ENCODE peak calls at places on chromosomes 13 and 19, in four cellular contexts. F is right atrium auricular region, O is uterus, R is neural progenitor cell. M is an unnamed sample.

GRCh38 chr19:18049390-18049789 is 37.3 kb downstream of the IL12RB1 start:
- DNase-seq in F (peak; percentile 94), O (peak; percentile 73), R (no peak), M (no peak)

GRCh38 chr19:4295972-4296771 is 6.0 kb downstream of the TMIGD2 start:
- DNase-seq in F (no peak), O (no peak), R (no peak), M (no peak)

GRCh38 chr13:75181906-75182305 is 300.1 kb downstream of the TBC1D4 start:
- DNase-seq in F (no peak), O (no peak), R (no peak), M (no peak)

GRCh38 chr19:18847516-18848463 is 16.0 kb downstream of the UPF1 start:
- DNase-seq in F (peak; percentile 70), O (peak; percentile 67), R (no peak), M (no peak)

GRCh38 chr13:48574036-48574796 is 41.3 kb upstream of the RCBTB2 start:
- DNase-seq in F (no peak), O (no peak), R (no peak), M (no peak)

GRCh38 chr19:14979136-14979497 is 547 bp downstream of the SLC1A6 start:
- DNase-seq in F (no peak), O (no peak), R (peak; percentile 60), M (peak; percentile 52)

GRCh38 chr13:46348976-46349375 is 38.1 kb downstream of the RUBCNL start:
- DNase-seq in F (no peak), O (no peak), R (peak; percentile 18), M (no peak)

GRCh38 chr13:113860579-113861432 is 3.1 kb downstream of the GAS6 start:
- DNase-seq in F (peak; percentile 53), O (peak; percentile 60), R (peak; percentile 68), M (no peak)

GRCh38 chr19:7395360-7395781 is 46.6 kb downstream of the ARHGEF18 start:
- DNase-seq in F (no peak), O (no peak), R (peak; percentile 41), M (no peak)

GRCh38 chr13:26485786-26486185 is 71.7 kb upstream of the WASF3 start:
- DNase-seq in F (no peak), O (peak; percentile 55), R (no peak), M (no peak)

GRCh38 chr13:49444517-49445395 is 682 bp downstream of the SETDB2 start:
- DNase-seq in F (peak; percentile 60), O (no peak), R (peak; percentile 57), M (peak; percentile 60)

GRCh38 chr19:15025237-15025636 is 24.0 kb upstream of the CASP14 start:
- DNase-seq in F (no peak), O (no peak), R (no peak), M (no peak)

GRCh38 chr13:20775961-20776360 is 2.2 kb upstream of the EEF1AKMT1 start:
- DNase-seq in F (no peak), O (no peak), R (no peak), M (no peak)

GRCh38 chr19:46073268-46073922 is 32.6 kb upstream of the IGFL4 start:
- DNase-seq in F (no peak), O (no peak), R (no peak), M (no peak)

GRCh38 chr19:48400018-48400742 is 6.7 kb downstream of the GRIN2D start:
- DNase-seq in F (peak; percentile 74), O (peak; percentile 42), R (peak; percentile 75), M (peak; percentile 74)

GRCh38 chr19:17285415-17286135 is 3.9 kb downstream of the ANKLE1 start:
- DNase-seq in F (no peak), O (no peak), R (no peak), M (no peak)

GRCh38 chr19:7959209-7959608 is 15.7 kb upstream of the TIMM44 start:
- DNase-seq in F (no peak), O (no peak), R (no peak), M (no peak)

GRCh38 chr13:23673867-23674605 is 103.8 kb downstream of the TNFRSF19 start:
- DNase-seq in F (no peak), O (no peak), R (no peak), M (peak; percentile 64)

GRCh38 chr19:15551183-15552004 is 43.1 kb downstream of the CYP4F22 start:
- DNase-seq in F (no peak), O (peak; percentile 22), R (no peak), M (peak; percentile 82)

GRCh38 chr13:76822691-76823267 is 63.4 kb downstream of the KCTD12 start:
- DNase-seq in F (no peak), O (no peak), R (no peak), M (no peak)

GRCh38 chr19:37654525-37654832 is 786 bp downstream of the ZFP30 start:
- DNase-seq in F (no peak), O (no peak), R (peak; percentile 74), M (peak; percentile 30)

GRCh38 chr13:67224148-67224846 is 5.8 kb downstream of the PCDH9 start:
- DNase-seq in F (peak; percentile 90), O (peak; percentile 50), R (peak; percentile 78), M (peak; percentile 86)

GRCh38 chr19:20273951-20274578 is 107.1 kb downstream of the ZNF486 start:
- DNase-seq in F (no peak), O (no peak), R (no peak), M (no peak)
- H3K4me1 ChIP-seq in F (no peaks in the 10 kb centered on the region), O (no peaks in the 10 kb centered on the region), R (no peaks in the 10 kb centered on the region), M (no peaks in the 10 kb centered on the region)

DNA sequence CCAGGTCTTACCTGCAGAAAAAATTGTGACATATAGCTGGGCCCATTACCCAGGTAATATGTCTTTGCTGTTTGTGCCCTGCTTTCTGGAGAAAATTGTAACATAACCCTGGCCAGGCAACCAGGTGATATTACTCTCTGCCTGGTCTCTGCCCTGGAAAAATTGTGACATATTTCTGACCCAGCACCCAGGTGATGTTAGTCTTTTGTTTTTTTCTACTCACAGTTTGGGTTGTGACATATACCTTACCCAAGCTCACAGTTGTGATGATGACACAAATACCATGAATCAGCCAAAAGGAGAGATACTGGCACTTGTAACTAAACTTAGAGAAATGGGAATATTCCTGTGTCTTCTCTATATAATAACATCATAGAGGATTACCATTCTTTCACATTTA is 6.5 kb upstream of the ZNF726 start:
- DNase-seq in F (no peak), O (no peak), R (no peak), M (no peak)
- H3K9me3 ChIP-seq in F (no peaks in the 10 kb centered on the region), O (no peaks in the 10 kb centered on the region), R (peaks cover 13% of the 10 kb centered on the region), M (no peaks in the 10 kb centered on the region)

GRCh38 chr13:111414341-111414740 is 93.9 kb downstream of the TEX29 start:
- DNase-seq in F (no peak), O (no peak), R (no peak), M (no peak)
- H3K27me3 ChIP-seq in F (no peaks in the 10 kb centered on the region), O (no peaks in the 10 kb centered on the region), R (no peaks in the 10 kb centered on the region), M (peaks cover 64% of the 10 kb centered on the region)

GRCh38 chr19:2355168-2356035 is 4.7 kb upstream of the TMPRSS9 start:
- DNase-seq in F (no peak), O (no peak), R (no peak), M (no peak)
- H3K4me1 ChIP-seq in F (no peaks in the 10 kb centered on the region), O (no peaks in the 10 kb centered on the region), R (no peaks in the 10 kb centered on the region), M (no peaks in the 10 kb centered on the region)